ENCODE peak calls at places on chromosomes 13 and 19, in eight cellular contexts. L is cardiac fibroblast, P is osteocyte, Z is Caco-2, B is PC-9, G is pancreas, A is choroid plexus epithelial cell, N is WTC11. S is an unnamed sample.

GRCh38 chr13:26949701-26950345 is 189.2 kb upstream of the GPR12 start:
- DNase-seq in L (no peak), P (no peak), Z (no peak), B (no peak), G (no peak), A (no peak), N (no peak), S (no peak)

GRCh38 chr19:29119582-29119981 is 93.4 kb downstream of the UQCRFS1 start:
- DNase-seq in L (no peak), P (no peak), Z (peak), B (no peak), G (no peak), A (no peak), N (peak), S (no peak)

GRCh38 chr19:37572203-37572602 is 22.4 kb downstream of the ZNF571 start:
- DNase-seq in L (peak), P (no peak), Z (no peak), B (no peak), G (no peak), A (peak), N (no peak), S (no peak)

GRCh38 chr19:3061214-3062161 is 807 bp downstream of the TLE5 start:
- DNase-seq in L (peak), P (no peak), Z (no peak), B (no peak), G (peak), A (peak), N (no peak), S (no peak)

GRCh38 chr19:56601375-56601774 is 6.3 kb downstream of the ZNF71 start:
- DNase-seq in L (peak), P (no peak), Z (no peak), B (no peak), G (no peak), A (peak), N (no peak), S (no peak)

GRCh38 chr13:80939581-80939980 is 598.7 kb upstream of the SPRY2 start:
- DNase-seq in L (no peak), P (no peak), Z (peak), B (no peak), G (no peak), A (no peak), N (peak), S (no peak)

GRCh38 chr19:11446652-11447301 is 11.3 kb downstream of the PRKCSH start:
- DNase-seq in L (peak), P (no peak), Z (peak), B (no peak), G (no peak), A (peak), N (peak), S (no peak)

GRCh38 chr19:14770944-14771839 is 7.2 kb downstream of the ADGRE2 start:
- DNase-seq in L (no peak), P (peak), Z (no peak), B (no peak), G (no peak), A (no peak), N (no peak), S (no peak)

GRCh38 chr13:71659427-71659826 is 207.6 kb downstream of the DACH1 start:
- DNase-seq in L (no peak), P (no peak), Z (no peak), B (no peak), G (no peak), A (peak), N (no peak), S (no peak)

GRCh38 chr19:48400018-48400742 is 6.7 kb downstream of the GRIN2D start:
- DNase-seq in L (peak), P (no peak), Z (peak), B (peak), G (no peak), A (peak), N (peak), S (peak)

GRCh38 chr19:12913871-12914690 is 5.0 kb downstream of the SYCE2 start:
- DNase-seq in L (peak), P (no peak), Z (no peak), B (no peak), G (no peak), A (peak), N (no peak), S (no peak)

GRCh38 chr19:8575467-8575997 is 1.7 kb downstream of the MYO1F start:
- DNase-seq in L (peak), P (no peak), Z (no peak), B (peak), G (no peak), A (peak), N (no peak), S (no peak)

GRCh38 chr19:21238670-21239069 is 90.5 kb downstream of the ZNF708 start:
- DNase-seq in L (no peak), P (no peak), Z (no peak), B (no peak), G (no peak), A (no peak), N (no peak), S (no peak)

GRCh38 chr13:23445794-23446193 is 12.3 kb upstream of the SACS start:
- DNase-seq in L (no peak), P (no peak), Z (no peak), B (peak), G (no peak), A (no peak), N (no peak), S (no peak)

GRCh38 chr19:13089139-13089856 is 13.4 kb downstream of the LYL1 start:
- DNase-seq in L (no peak), P (no peak), Z (peak), B (no peak), G (no peak), A (no peak), N (peak), S (no peak)

GRCh38 chr19:39173502-39173991 is 23.2 kb upstream of the NCCRP1 start:
- DNase-seq in L (no peak), P (no peak), Z (no peak), B (no peak), G (no peak), A (no peak), N (no peak), S (no peak)

GRCh38 chr19:15629003-15629880 is 11.5 kb upstream of the CYP4F3 start:
- DNase-seq in L (peak), P (peak), Z (peak), B (peak), G (peak), A (peak), N (peak), S (peak)

GRCh38 chr19:53308339-53308811 is 25.2 kb upstream of the ZNF845 start:
- DNase-seq in L (peak), P (peak), Z (no peak), B (peak), G (no peak), A (peak), N (peak), S (no peak)

GRCh38 chr13:111337206-111337605 is 16.8 kb downstream of the TEX29 start:
- DNase-seq in L (peak), P (peak), Z (no peak), B (no peak), G (no peak), A (peak), N (no peak), S (peak)

GRCh38 chr13:98961204-98962105 is 16.4 kb downstream of the DOCK9 start:
- DNase-seq in L (no peak), P (no peak), Z (peak), B (no peak), G (no peak), A (no peak), N (no peak), S (no peak)

GRCh38 chr19:8578642-8579265 is 1.5 kb upstream of the MYO1F start:
- DNase-seq in L (peak), P (peak), Z (peak), B (peak), G (peak), A (peak), N (peak), S (peak)

DNA sequence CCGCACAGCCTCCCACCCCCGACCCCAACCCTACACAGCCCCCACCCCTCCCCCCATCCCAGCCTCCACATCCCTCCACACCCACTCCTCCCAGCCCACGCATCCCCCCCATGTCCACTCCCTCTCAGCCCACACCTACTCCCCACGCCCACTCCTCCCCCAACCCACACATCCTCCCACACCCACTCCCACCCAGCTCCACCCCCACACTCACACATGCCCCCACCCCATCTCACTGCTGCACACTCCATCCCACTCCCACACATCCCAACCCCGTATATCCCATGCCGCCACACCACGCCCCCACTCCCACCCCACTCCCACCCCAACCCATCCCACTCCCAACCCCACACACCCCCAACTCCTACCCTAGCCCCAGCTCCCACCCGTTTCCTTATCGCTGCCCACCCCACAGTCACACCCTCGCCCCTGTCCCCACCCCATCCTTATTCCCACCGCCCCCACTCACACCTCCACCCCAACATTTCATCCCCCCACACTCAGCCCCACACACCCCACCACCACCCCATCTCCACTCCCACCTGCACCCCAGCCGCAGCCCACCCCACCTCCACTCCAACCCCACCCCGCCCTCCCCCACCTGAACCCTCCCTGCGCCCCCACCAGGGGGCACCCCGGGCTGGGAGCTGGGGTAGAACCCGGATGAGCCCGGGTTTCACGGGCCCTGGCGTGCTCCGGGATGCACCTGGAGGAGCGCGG is 809 bp downstream of the TDRD12 start:
- DNase-seq in L (no peak), P (no peak), Z (no peak), B (no peak), G (no peak), A (no peak), N (peak), S (no peak)
- TF ChIP-seq CTCF in L (no peak), P (no peak), Z (no peak), B (no peak), G (no peak), A (no peak), N (no peak), S (no peak)

GRCh38 chr19:18168673-18169381 is 4.8 kb upstream of the IFI30 start:
- DNase-seq in L (no peak), P (no peak), Z (no peak), B (no peak), G (no peak), A (no peak), N (no peak), S (no peak)

GRCh38 chr19:18165794-18166544 is 7.6 kb upstream of the IFI30 start:
- DNase-seq in L (no peak), P (no peak), Z (no peak), B (no peak), G (no peak), A (no peak), N (no peak), S (no peak)

GRCh38 chr19:18167011-18167410 is 6.6 kb upstream of the IFI30 start:
- DNase-seq in L (no peak), P (no peak), Z (no peak), B (no peak), G (no peak), A (no peak), N (no peak), S (no peak)

GRCh38 chr19:18170714-18171255 is 2.8 kb upstream of the IFI30 start:
- DNase-seq in L (no peak), P (no peak), Z (no peak), B (no peak), G (no peak), A (no peak), N (no peak), S (no peak)

DNA sequence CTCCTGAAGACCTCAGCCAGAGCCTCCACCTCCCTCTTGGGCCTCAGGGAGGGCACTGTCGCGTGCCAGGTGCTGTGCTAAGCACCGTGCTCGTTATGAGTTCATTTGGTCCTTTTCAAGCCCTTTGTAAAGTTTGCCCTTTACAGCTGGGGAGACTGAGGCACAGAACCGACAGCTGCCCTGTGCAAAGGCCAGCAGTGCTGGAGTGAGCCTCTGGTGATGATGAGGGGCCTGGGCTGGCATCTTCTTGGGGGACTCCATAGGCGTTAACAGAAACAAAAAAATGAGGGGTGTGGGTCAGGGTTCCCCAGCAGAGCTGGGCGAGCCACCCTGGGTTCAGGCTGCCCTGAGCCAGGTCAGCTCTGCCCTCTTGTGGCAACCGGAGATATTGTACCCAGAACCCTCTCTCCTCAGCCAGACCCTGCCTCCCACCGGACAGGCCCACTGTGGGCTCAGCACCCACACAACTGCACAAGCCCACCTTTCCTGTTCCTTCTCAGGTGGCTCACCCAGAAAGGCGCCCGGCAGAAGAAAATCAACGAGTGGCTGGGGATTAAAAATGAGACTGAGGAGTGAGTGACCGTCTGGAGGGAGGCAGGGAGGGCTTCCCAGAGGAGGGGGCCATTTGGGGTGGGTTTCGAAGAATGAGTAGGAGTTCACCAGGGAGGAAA is 5.5 kb upstream of the IFI30 start:
- DNase-seq in L (peak), P (no peak), Z (peak), B (no peak), G (no peak), A (peak), N (peak), S (no peak)
- TF ChIP-seq CTCF in L (peak), P (peak), Z (peak), B (peak), G (peak), A (peak), N (peak), S (peak)

DNA sequence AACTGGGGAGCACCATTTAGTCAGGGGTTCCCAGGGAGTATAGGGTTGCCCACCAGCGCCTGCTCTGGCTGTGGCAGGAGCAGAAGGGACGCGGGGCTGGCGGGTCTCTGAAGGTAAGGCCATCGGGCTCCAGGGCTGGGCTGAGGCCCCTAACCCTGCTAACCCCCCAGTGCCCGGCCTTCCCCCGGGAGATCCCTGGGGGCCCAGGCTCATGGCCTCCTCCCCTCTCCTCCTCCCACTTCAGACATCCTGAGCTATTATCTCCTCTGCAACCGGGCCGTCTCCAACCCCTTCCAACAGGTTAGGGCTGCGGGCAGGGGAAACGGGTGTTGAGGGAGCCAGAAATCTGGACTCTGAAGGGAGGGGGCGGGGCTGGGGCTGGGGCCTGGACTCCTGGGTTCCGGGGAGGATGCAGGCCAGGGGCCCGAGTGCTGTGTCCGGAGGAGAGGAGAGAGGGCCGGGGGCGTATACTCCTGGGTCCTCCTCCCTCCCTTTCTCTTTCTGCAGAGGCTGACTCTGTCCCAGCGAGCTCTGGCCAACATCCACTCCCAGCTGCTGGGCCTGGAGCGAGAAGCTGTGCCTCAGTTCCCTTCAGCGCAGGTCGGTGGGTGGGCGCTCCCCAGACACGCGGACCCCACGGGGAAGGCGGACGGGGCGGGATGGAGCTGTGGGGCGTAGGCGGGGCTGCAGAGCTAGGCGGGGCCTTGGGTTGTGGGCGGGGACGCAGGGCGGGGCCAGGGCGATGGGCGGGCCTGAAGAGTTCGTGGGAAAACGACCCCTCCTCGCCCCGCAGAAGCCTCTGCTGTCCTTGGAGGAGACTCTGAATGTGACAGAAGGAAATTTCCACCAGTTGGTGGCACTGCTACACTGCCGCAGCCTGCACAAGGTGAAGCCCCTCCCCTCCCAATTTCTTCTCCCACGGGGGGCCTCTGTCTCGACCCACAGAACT is 15.3 kb downstream of the TTYH1 start:
- DNase-seq in L (peak), P (no peak), Z (peak), B (peak), G (peak), A (peak), N (peak), S (no peak)
- TF ChIP-seq CTCF in L (no peak), P (peak), Z (peak), B (peak), G (no peak), A (peak), N (no peak), S (peak)

GRCh38 chr13:39777527-39778061 is 122.1 kb downstream of the COG6 start:
- DNase-seq in L (peak), P (no peak), Z (peak), B (peak), G (no peak), A (peak), N (no peak), S (no peak)
- TF ChIP-seq CTCF in L (peak), P (peak), Z (peak), B (peak), G (no peak), A (peak), N (no peak), S (no peak)

DNA sequence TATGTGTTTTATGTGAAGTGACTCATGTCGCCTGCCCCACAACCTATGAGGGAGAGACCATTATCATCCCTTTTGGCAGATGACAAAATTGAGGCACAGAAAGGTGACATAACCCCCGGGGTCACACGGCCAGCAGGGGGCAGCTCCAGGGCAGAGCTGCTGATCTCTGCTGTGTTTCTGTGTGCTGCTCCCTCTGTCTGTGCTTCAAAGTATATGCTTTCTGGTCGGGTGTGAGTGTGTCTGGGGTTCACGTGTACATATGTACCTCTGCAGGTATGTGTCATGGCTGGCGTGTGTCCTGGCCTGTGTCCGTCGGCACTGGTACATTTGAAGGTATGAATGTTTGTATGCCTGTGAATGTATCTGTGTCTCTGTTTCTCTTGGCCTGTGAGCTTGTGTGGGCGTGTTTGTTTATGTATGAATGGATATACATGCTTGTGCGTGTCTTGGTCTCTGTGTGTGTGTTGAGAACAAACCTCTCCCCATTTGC is 7.1 kb downstream of the LIPE start:
- DNase-seq in L (peak), P (no peak), Z (peak), B (peak), G (peak), A (peak), N (peak), S (no peak)
- TF ChIP-seq CTCF in L (peak), P (peak), Z (peak), B (peak), G (peak), A (peak), N (peak), S (no peak)

GRCh38 chr19:1249298-1249989 is 1.1 kb downstream of the MIDN start:
- DNase-seq in L (peak), P (peak), Z (peak), B (peak), G (peak), A (peak), N (peak), S (peak)

GRCh38 chr19:1248454-1249297 is at the start of gene MIDN:
- DNase-seq in L (peak), P (peak), Z (peak), B (peak), G (peak), A (peak), N (peak), S (peak)

GRCh38 chr19:1250374-1251232 is 2.2 kb downstream of the MIDN start:
- DNase-seq in L (peak), P (no peak), Z (peak), B (no peak), G (peak), A (peak), N (peak), S (no peak)

GRCh38 chr19:1251233-1251502 is 2.8 kb downstream of the MIDN start:
- DNase-seq in L (peak), P (no peak), Z (no peak), B (peak), G (peak), A (peak), N (no peak), S (no peak)

DNA sequence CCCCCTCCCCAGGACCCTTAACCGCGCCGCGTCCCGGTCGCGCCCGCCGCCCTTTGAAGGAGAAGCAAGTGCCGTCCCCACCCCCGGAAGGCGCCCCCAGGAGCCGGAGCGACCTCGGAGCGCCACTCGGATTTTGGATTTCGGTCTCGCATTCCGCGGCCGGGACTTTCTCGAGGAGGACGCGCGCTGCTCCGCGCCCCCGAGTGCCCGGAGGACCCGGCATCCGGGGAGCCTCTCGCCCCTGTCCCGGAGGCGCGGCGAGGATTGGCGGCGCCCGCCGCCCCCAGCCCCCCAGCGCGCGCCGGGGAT is 1.6 kb downstream of the MIDN start:
- DNase-seq in L (no peak), P (no peak), Z (no peak), B (no peak), G (no peak), A (no peak), N (no peak), S (no peak)
- TF ChIP-seq CTCF in L (no peak), P (no peak), Z (no peak), B (no peak), G (no peak), A (no peak), N (no peak), S (no peak)

S was measured in right atrium auricular region.